ENCODE peak calls at places on chromosomes 1 and 21, in four cellular contexts. One of them, this sample, is unnamed.

GRCh38 chr1:25544819-25545218 is 1.4 kb downstream of the LDLRAP1 start:
- DNase-seq in IMR-90: no peak
- DNase-seq in ovary: no peak
- DNase-seq in heart right ventricle: peak; percentile 55
- DNase-seq in this sample: peak; percentile 22

GRCh38 chr1:190169311-190170067 is 308.2 kb downstream of the BRINP3 start:
- DNase-seq in IMR-90: peak; percentile 78
- DNase-seq in ovary: no peak
- DNase-seq in heart right ventricle: no peak
- DNase-seq in this sample: no peak

GRCh38 chr1:119249283-119249682 is 108.8 kb upstream of the WARS2 start:
- DNase-seq in IMR-90: no peak
- DNase-seq in ovary: no peak
- DNase-seq in heart right ventricle: no peak
- DNase-seq in this sample: no peak

GRCh38 chr1:205648212-205648910 is 16.6 kb upstream of the ELK4 start:
- DNase-seq in IMR-90: peak; percentile 35
- DNase-seq in ovary: no peak
- DNase-seq in heart right ventricle: no peak
- DNase-seq in this sample: no peak

GRCh38 chr1:67753776-67754525 is 69.0 kb downstream of the GADD45A start:
- DNase-seq in IMR-90: no peak
- DNase-seq in ovary: no peak
- DNase-seq in heart right ventricle: no peak
- DNase-seq in this sample: no peak

GRCh38 chr21:40254540-40255455 is 387.6 kb downstream of the PCP4 start:
- DNase-seq in IMR-90: no peak
- DNase-seq in ovary: no peak
- DNase-seq in heart right ventricle: no peak
- DNase-seq in this sample: no peak

GRCh38 chr1:159892944-159893343 is 7.0 kb downstream of the CFAP45 start:
- DNase-seq in IMR-90: no peak
- DNase-seq in ovary: no peak
- DNase-seq in heart right ventricle: no peak
- DNase-seq in this sample: no peak

GRCh38 chr1:231724876-231725647 is 98.5 kb downstream of the DISC1 start:
- DNase-seq in IMR-90: peak; percentile 36
- DNase-seq in ovary: peak; percentile 29
- DNase-seq in heart right ventricle: peak; percentile 14
- DNase-seq in this sample: peak; percentile 44

GRCh38 chr1:117527566-117528102 is 78.2 kb upstream of the TENT5C start:
- DNase-seq in IMR-90: peak; percentile 66
- DNase-seq in ovary: no peak
- DNase-seq in heart right ventricle: no peak
- DNase-seq in this sample: no peak

GRCh38 chr1:58907398-58907797 is 123.6 kb upstream of the JUN start:
- DNase-seq in IMR-90: no peak
- DNase-seq in ovary: no peak
- DNase-seq in heart right ventricle: no peak
- DNase-seq in this sample: no peak

GRCh38 chr21:41895643-41896493 is 16.7 kb upstream of the PRDM15 start:
- DNase-seq in IMR-90: peak; percentile 18
- DNase-seq in ovary: no peak
- DNase-seq in heart right ventricle: no peak
- DNase-seq in this sample: no peak

GRCh38 chr1:111959436-111959835 is 30.0 kb downstream of the KCND3 start:
- DNase-seq in IMR-90: no peak
- DNase-seq in ovary: no peak
- DNase-seq in heart right ventricle: no peak
- DNase-seq in this sample: no peak

GRCh38 chr1:108811611-108812010 is 45.3 kb downstream of the AKNAD1 start:
- DNase-seq in IMR-90: no peak
- DNase-seq in ovary: no peak
- DNase-seq in heart right ventricle: no peak
- DNase-seq in this sample: no peak

GRCh38 chr1:61132176-61133047 is 50.1 kb downstream of the NFIA start:
- DNase-seq in IMR-90: peak; percentile 5
- DNase-seq in ovary: no peak
- DNase-seq in heart right ventricle: no peak
- DNase-seq in this sample: no peak

GRCh38 chr1:93578911-93579825 is 102.5 kb downstream of the BCAR3 start:
- DNase-seq in IMR-90: no peak
- DNase-seq in ovary: no peak
- DNase-seq in heart right ventricle: no peak
- DNase-seq in this sample: no peak

GRCh38 chr1:205703072-205703471 is 22.8 kb upstream of the SLC45A3 start:
- DNase-seq in IMR-90: no peak
- DNase-seq in ovary: no peak
- DNase-seq in heart right ventricle: no peak
- DNase-seq in this sample: no peak

GRCh38 chr1:21871943-21872342 is 59.9 kb downstream of the LDLRAD2 start:
- DNase-seq in IMR-90: no peak
- DNase-seq in ovary: no peak
- DNase-seq in heart right ventricle: no peak
- DNase-seq in this sample: no peak

GRCh38 chr1:119822406-119822805 is 11.1 kb upstream of the REG4 start:
- DNase-seq in IMR-90: no peak
- DNase-seq in ovary: no peak
- DNase-seq in heart right ventricle: no peak
- DNase-seq in this sample: no peak

GRCh38 chr1:3940911-3941310 is 40.8 kb upstream of the C1orf174 start:
- DNase-seq in IMR-90: no peak
- DNase-seq in ovary: no peak
- DNase-seq in heart right ventricle: no peak
- DNase-seq in this sample: no peak

GRCh38 chr1:27388337-27389005 is 4.0 kb upstream of the GPR3 start:
- DNase-seq in IMR-90: no peak
- DNase-seq in ovary: peak; percentile 70
- DNase-seq in heart right ventricle: peak; percentile 72
- DNase-seq in this sample: peak; percentile 81

GRCh38 chr21:40053007-40053406 is 185.8 kb downstream of the PCP4 start:
- DNase-seq in IMR-90: no peak
- DNase-seq in ovary: no peak
- DNase-seq in heart right ventricle: peak; percentile 45
- DNase-seq in this sample: no peak

GRCh38 chr1:150927629-150928028 is 1.5 kb downstream of the SETDB1 start:
- DNase-seq in IMR-90: no peak
- DNase-seq in ovary: no peak
- DNase-seq in heart right ventricle: no peak
- DNase-seq in this sample: no peak

GRCh38 chr1:153682730-153683129 is 4.2 kb downstream of the NPR1 start:
- DNase-seq in IMR-90: no peak
- DNase-seq in ovary: no peak
- DNase-seq in heart right ventricle: no peak
- DNase-seq in this sample: peak; percentile 28

GRCh38 chr1:223706077-223706988 is 6.0 kb upstream of the CAPN2 start:
- DNase-seq in IMR-90: peak; percentile 96
- DNase-seq in ovary: peak; percentile 66
- DNase-seq in heart right ventricle: no peak
- DNase-seq in this sample: no peak

GRCh38 chr1:77540501-77541161 is 141.8 kb downstream of the ZZZ3 start:
- DNase-seq in IMR-90: peak; percentile 51
- DNase-seq in ovary: no peak
- DNase-seq in heart right ventricle: no peak
- DNase-seq in this sample: no peak

GRCh38 chr21:18832950-18833349 is 429.4 kb upstream of the TMPRSS15 start:
- DNase-seq in IMR-90: no peak
- DNase-seq in ovary: no peak
- DNase-seq in heart right ventricle: no peak
- DNase-seq in this sample: no peak

GRCh38 chr1:32273389-32274208 is 18.3 kb upstream of the HDAC1 start:
- DNase-seq in IMR-90: peak; percentile 9
- DNase-seq in ovary: no peak
- DNase-seq in heart right ventricle: no peak
- DNase-seq in this sample: no peak

GRCh38 chr1:58922302-58923089 is 138.6 kb upstream of the JUN start:
- DNase-seq in IMR-90: peak; percentile 44
- DNase-seq in ovary: peak; percentile 71
- DNase-seq in heart right ventricle: peak; percentile 45
- DNase-seq in this sample: peak; percentile 86

GRCh38 chr1:194378517-194378916 is 1192.1 kb upstream of the B3GALT2 start:
- DNase-seq in IMR-90: peak; percentile 59
- DNase-seq in ovary: no peak
- DNase-seq in heart right ventricle: no peak
- DNase-seq in this sample: no peak

GRCh38 chr1:93414749-93415148 is 33.2 kb upstream of the FNBP1L start:
- DNase-seq in IMR-90: no peak
- DNase-seq in ovary: no peak
- DNase-seq in heart right ventricle: no peak
- DNase-seq in this sample: no peak

GRCh38 chr1:116255486-116255885 is 117.6 kb upstream of the ATP1A1 start:
- DNase-seq in IMR-90: no peak
- DNase-seq in ovary: no peak
- DNase-seq in heart right ventricle: no peak
- DNase-seq in this sample: no peak

GRCh38 chr1:5448486-5448885 is 543.7 kb downstream of the NPHP4 start:
- DNase-seq in IMR-90: no peak
- DNase-seq in ovary: no peak
- DNase-seq in heart right ventricle: no peak
- DNase-seq in this sample: no peak

GRCh38 chr1:33735624-33736023 is 128.3 kb upstream of the HMGB4 start:
- DNase-seq in IMR-90: no peak
- DNase-seq in ovary: no peak
- DNase-seq in heart right ventricle: no peak
- DNase-seq in this sample: no peak

DNA sequence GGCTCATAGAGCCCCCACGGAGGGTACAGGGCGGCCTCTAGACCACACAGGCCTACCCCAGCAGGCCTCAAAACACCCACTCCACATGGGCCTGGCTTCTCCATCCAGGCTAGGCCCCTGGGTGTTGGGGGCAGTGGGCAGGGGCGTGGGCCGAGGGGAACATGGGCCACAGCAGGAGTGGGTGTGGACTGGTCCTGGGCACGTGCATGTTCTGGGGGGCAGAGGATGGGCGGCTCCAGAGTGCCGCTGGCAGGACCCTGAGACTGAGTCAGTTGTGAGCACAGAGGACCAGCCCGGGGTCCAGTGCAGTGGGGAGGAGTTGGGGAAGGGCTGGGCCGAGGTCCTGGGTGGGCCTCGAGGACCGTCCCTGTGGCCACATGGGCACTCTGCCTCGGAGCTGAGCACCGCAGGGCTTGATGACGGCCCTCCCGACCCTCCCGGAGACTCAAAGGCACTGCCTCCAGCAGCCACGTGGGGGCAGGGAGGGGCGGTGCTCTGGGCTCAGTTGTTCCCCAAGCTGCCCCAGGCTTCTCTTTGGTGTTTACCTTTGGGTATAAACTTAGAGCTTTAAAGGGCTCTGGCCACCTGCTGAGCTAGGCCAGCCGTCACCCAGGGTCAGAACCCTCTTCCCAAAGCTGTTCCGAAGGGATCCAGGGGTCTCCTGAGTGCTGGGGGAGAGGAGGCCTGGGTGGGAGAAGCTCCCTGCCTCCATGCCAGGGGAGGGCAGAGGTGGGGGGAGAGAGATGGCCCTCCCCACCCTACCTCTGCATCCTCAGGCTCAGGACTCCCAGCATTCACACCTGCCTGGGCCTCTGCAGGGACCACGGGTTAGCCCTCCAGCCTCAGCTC is 79.9 kb downstream of the MORN1 start:
- DNase-seq in IMR-90: peak; percentile 58
- DNase-seq in ovary: peak; percentile 71
- DNase-seq in heart right ventricle: no peak
- DNase-seq in this sample: peak; percentile 75
- H3K4me1 ChIP-seq in IMR-90: peaks cover 31% of the 10 kb centered on the region
- H3K4me1 ChIP-seq in ovary: peaks cover 25% of the 10 kb centered on the region
- H3K4me1 ChIP-seq in heart right ventricle: peaks cover 38% of the 10 kb centered on the region
- H3K4me1 ChIP-seq in this sample: peaks cover 55% of the 10 kb centered on the region

GRCh38 chr1:38098101-38098847 is 51.7 kb upstream of the POU3F1 start:
- DNase-seq in IMR-90: no peak
- DNase-seq in ovary: no peak
- DNase-seq in heart right ventricle: no peak
- DNase-seq in this sample: no peak

GRCh38 chr1:38095337-38096030 is 48.9 kb upstream of the POU3F1 start:
- DNase-seq in IMR-90: no peak
- DNase-seq in ovary: no peak
- DNase-seq in heart right ventricle: no peak
- DNase-seq in this sample: no peak

GRCh38 chr1:38094711-38095336 is 48.2 kb upstream of the POU3F1 start:
- DNase-seq in IMR-90: no peak
- DNase-seq in ovary: no peak
- DNase-seq in heart right ventricle: no peak
- DNase-seq in this sample: no peak

GRCh38 chr1:38093569-38094520 is 47.3 kb upstream of the POU3F1 start:
- DNase-seq in IMR-90: no peak
- DNase-seq in ovary: no peak
- DNase-seq in heart right ventricle: no peak
- DNase-seq in this sample: no peak

DNA sequence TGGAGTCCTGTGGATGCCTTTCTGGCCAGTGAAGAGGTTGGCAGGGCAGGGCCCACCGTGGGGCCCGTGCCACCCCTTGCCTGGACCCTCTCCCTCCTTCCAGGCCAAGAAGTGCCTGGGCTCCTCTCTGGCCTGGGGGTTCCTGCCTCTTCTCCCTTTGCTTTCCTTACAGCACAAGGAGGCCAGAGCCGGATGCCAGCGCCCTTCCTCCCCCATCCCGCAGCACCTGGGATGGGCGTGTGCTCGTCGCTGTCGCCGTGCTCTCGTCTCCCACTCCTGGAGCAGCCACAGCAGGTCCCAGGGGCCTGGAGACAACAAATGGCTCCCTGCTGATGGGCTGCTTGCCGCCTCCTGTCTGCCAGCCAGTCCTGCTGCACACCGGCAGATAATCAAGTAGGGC is 50.7 kb upstream of the POU3F1 start:
- DNase-seq in IMR-90: no peak
- DNase-seq in ovary: no peak
- DNase-seq in heart right ventricle: no peak
- DNase-seq in this sample: no peak
- TF ChIP-seq CTCF in IMR-90: no peak
- TF ChIP-seq CTCF in ovary: no peak
- TF ChIP-seq CTCF in heart right ventricle: no peak
- TF ChIP-seq CTCF in this sample: no peak

GRCh38 chr1:167799747-167800146 is 78.0 kb downstream of the MPZL1 start:
- DNase-seq in IMR-90: no peak
- DNase-seq in ovary: no peak
- DNase-seq in heart right ventricle: no peak
- DNase-seq in this sample: no peak

GRCh38 chr1:167794043-167794442 is 72.3 kb downstream of the MPZL1 start:
- DNase-seq in IMR-90: no peak
- DNase-seq in ovary: no peak
- DNase-seq in heart right ventricle: no peak
- DNase-seq in this sample: no peak

GRCh38 chr1:167798951-167799350 is 77.2 kb downstream of the MPZL1 start:
- DNase-seq in IMR-90: no peak
- DNase-seq in ovary: no peak
- DNase-seq in heart right ventricle: no peak
- DNase-seq in this sample: no peak

GRCh38 chr1:167795810-167796740 is 74.3 kb downstream of the MPZL1 start:
- DNase-seq in IMR-90: no peak
- DNase-seq in ovary: no peak
- DNase-seq in heart right ventricle: peak; percentile 66
- DNase-seq in this sample: no peak

GRCh38 chr1:167797005-167797404 is 75.2 kb downstream of the MPZL1 start:
- DNase-seq in IMR-90: peak; percentile 99
- DNase-seq in ovary: peak; percentile 73
- DNase-seq in heart right ventricle: peak; percentile 80
- DNase-seq in this sample: peak; percentile 73
- H3K27ac ChIP-seq in IMR-90: peak overlapping the region; percentile 18
- H3K27ac ChIP-seq in ovary: no peak overlapping the region
- H3K27ac ChIP-seq in heart right ventricle: peak overlapping the region; percentile 85
- H3K27ac ChIP-seq in this sample: peak overlapping the region; percentile 66

GRCh38 chr1:201736707-201737320 is 92.1 kb upstream of the IPO9 start:
- DNase-seq in IMR-90: no peak
- DNase-seq in ovary: no peak
- DNase-seq in heart right ventricle: no peak
- DNase-seq in this sample: no peak
- H3K4me1 ChIP-seq in IMR-90: peaks cover 45% of the 10 kb centered on the region
- H3K4me1 ChIP-seq in ovary: peaks cover 6% of the 10 kb centered on the region
- H3K4me1 ChIP-seq in heart right ventricle: peaks cover 85% of the 10 kb centered on the region
- H3K4me1 ChIP-seq in this sample: peaks cover 43% of the 10 kb centered on the region

This sample was measured in lower lobe of right lung.